ENCODE peak calls at places on chromosomes 13 and 19, in seven cellular contexts. V is foreskin keratinocyte; K is GM06990; J is Daoy; X is H54; W is naive thymus-derived CD4-positive, alpha-beta T cell; C is effector CD4-positive, alpha-beta T cell. M is an unnamed sample.

GRCh38 chr19:45766919-45767346 is 2.1 kb downstream of the SIX5 start:
- DNase-seq in W (no peak), X (no peak), K (no peak), V (no peak), J (no peak), C (no peak), M (no peak)

GRCh38 chr13:23707674-23708073 is 137.5 kb downstream of the TNFRSF19 start:
- DNase-seq in C (no peak), X (no peak), K (no peak), V (no peak), J (peak; percentile 21), W (no peak), M (no peak)

GRCh38 chr13:46684287-46685001 is 112.5 kb downstream of the ESD start:
- DNase-seq in C (no peak), J (no peak), K (no peak), X (no peak), V (no peak), W (no peak), M (no peak)

GRCh38 chr19:23098988-23099387 is 17.8 kb upstream of the ZNF730 start:
- DNase-seq in W (no peak), V (no peak), X (no peak), K (no peak), J (no peak), C (no peak), M (no peak)

GRCh38 chr13:108662528-108662927 is 33.1 kb downstream of the MYO16 start:
- DNase-seq in J (no peak), W (no peak), C (no peak), K (no peak), V (no peak), X (no peak), M (no peak)

GRCh38 chr13:75226092-75226491 is 255.9 kb downstream of the TBC1D4 start:
- DNase-seq in V (no peak), C (no peak), K (no peak), J (peak; percentile 85), W (no peak), X (peak; percentile 29), M (no peak)

GRCh38 chr13:99969934-99970760 is 1.4 kb downstream of the ZIC5 start:
- DNase-seq in W (no peak), X (peak; percentile 96), V (no peak), J (peak; percentile 83), K (no peak), C (no peak), M (no peak)

GRCh38 chr19:16324384-16325160 is at the start of gene KLF2:
- DNase-seq in W (peak; percentile 93), V (no peak), K (peak; percentile 93), J (peak; percentile 92), X (peak; percentile 95), C (peak; percentile 92), M (peak; percentile 95)

GRCh38 chr13:29905845-29906244 is 55.4 kb upstream of the UBL3 start:
- DNase-seq in C (no peak), V (no peak), W (no peak), K (no peak), J (no peak), X (no peak), M (no peak)

GRCh38 chr13:65336916-65337315 is 1893.2 kb downstream of the PCDH9 start:
- DNase-seq in C (no peak), W (no peak), V (no peak), J (no peak), X (no peak), K (no peak), M (no peak)

GRCh38 chr13:112880221-112880641 is 88.8 kb upstream of the MCF2L start:
- DNase-seq in X (no peak), C (no peak), J (no peak), K (no peak), W (no peak), V (no peak), M (no peak)

GRCh38 chr13:110557610-110558305 is 3.8 kb downstream of the RAB20 start:
- DNase-seq in X (no peak), C (no peak), V (no peak), K (no peak), W (no peak), J (no peak), M (no peak)

GRCh38 chr19:46976845-46977320 is 42.8 kb upstream of the NPAS1 start:
- DNase-seq in C (no peak), J (peak; percentile 84), W (no peak), V (no peak), X (no peak), K (no peak), M (no peak)

GRCh38 chr19:49357186-49357585 is 5.0 kb downstream of the TEAD2 start:
- DNase-seq in K (no peak), V (no peak), J (no peak), C (no peak), X (no peak), W (no peak), M (peak; percentile 11)

M was measured in GM13977.